ENCODE peak calls at places on chromosomes 12 and 14, in six cellular contexts. R is GM23338, F is WTC11, Y is K562, T is HepG2, E is H1. H is an unnamed sample.

GRCh38 chr12:19981944-19982343 is 386.4 kb upstream of the PDE3A start:
- DNase-seq in R (no peak), F (no peak), Y (no peak), T (no peak), E (no peak), H (no peak)

GRCh38 chr12:79522237-79522636 is 168.5 kb downstream of the PAWR start:
- DNase-seq in R (no peak), F (no peak), Y (no peak), T (no peak), E (no peak), H (no peak)

GRCh38 chr12:13128291-13129000 is 25.0 kb upstream of the GSG1 start:
- DNase-seq in R (no peak), F (no peak), Y (no peak), T (no peak), E (no peak), H (no peak)

GRCh38 chr14:95489163-95489887 is 27.1 kb downstream of the SYNE3 start:
- DNase-seq in R (no peak), F (no peak), Y (no peak), T (peak), E (no peak), H (no peak)

GRCh38 chr12:117284160-117284559 is 77.3 kb downstream of the NOS1 start:
- DNase-seq in R (no peak), F (no peak), Y (no peak), T (no peak), E (no peak), H (no peak)

GRCh38 chr12:133081408-133081806 is 684 bp downstream of the ZNF140 start:
- DNase-seq in R (peak), F (peak), Y (no peak), T (no peak), E (no peak), H (no peak)

GRCh38 chr14:99036594-99037293 is 235.3 kb downstream of the BCL11B start:
- DNase-seq in R (no peak), F (no peak), Y (no peak), T (no peak), E (no peak), H (no peak)

GRCh38 chr14:66530526-66530925 is 22.6 kb downstream of the GPHN start:
- DNase-seq in R (no peak), F (no peak), Y (no peak), T (no peak), E (no peak), H (no peak)

GRCh38 chr12:42483534-42483857 is 106.0 kb downstream of the PRICKLE1 start:
- DNase-seq in R (no peak), F (no peak), Y (peak), T (no peak), E (no peak), H (no peak)

GRCh38 chr12:93098077-93098476 is 169.0 kb upstream of the EEA1 start:
- DNase-seq in R (peak), F (peak), Y (peak), T (no peak), E (no peak), H (peak)

GRCh38 chr12:96352161-96352835 is 47.9 kb downstream of the CDK17 start:
- DNase-seq in R (no peak), F (no peak), Y (no peak), T (no peak), E (no peak), H (no peak)

GRCh38 chr14:33414041-33414440 is 475.4 kb downstream of the NPAS3 start:
- DNase-seq in R (no peak), F (no peak), Y (no peak), T (no peak), E (no peak), H (peak)

GRCh38 chr14:105859717-105860614 is 333.6 kb downstream of the TMEM121 start:
- DNase-seq in R (no peak), F (no peak), Y (no peak), T (no peak), E (no peak), H (no peak)

GRCh38 chr14:104991896-104992230 is 6.3 kb downstream of the CLBA1 start:
- DNase-seq in R (no peak), F (no peak), Y (no peak), T (no peak), E (no peak), H (no peak)

GRCh38 chr14:52095793-52096192 is 26.9 kb upstream of the NID2 start:
- DNase-seq in R (no peak), F (no peak), Y (no peak), T (no peak), E (no peak), H (no peak)

GRCh38 chr14:100297320-100298300 is 8.6 kb downstream of the SLC25A29 start:
- DNase-seq in R (no peak), F (no peak), Y (no peak), T (no peak), E (no peak), H (peak)

GRCh38 chr12:6470375-6471163 is at the start of gene VAMP1:
- DNase-seq in R (peak), F (peak), Y (peak), T (peak), E (peak), H (peak)

GRCh38 chr14:64644629-64645028 is 59.6 kb upstream of the PLEKHG3 start:
- DNase-seq in R (no peak), F (no peak), Y (no peak), T (no peak), E (no peak), H (no peak)

GRCh38 chr14:89000007-89000942 is 175.8 kb downstream of the TTC8 start:
- DNase-seq in R (peak), F (peak), Y (peak), T (peak), E (no peak), H (no peak)

GRCh38 chr14:64680013-64680674 is 24.1 kb upstream of the PLEKHG3 start:
- DNase-seq in R (no peak), F (no peak), Y (no peak), T (no peak), E (no peak), H (no peak)

GRCh38 chr12:58479403-58479802 is 440.9 kb downstream of the LRIG3 start:
- DNase-seq in R (no peak), F (no peak), Y (no peak), T (no peak), E (no peak), H (no peak)

GRCh38 chr14:58992935-58993334 is 195.5 kb upstream of the DAAM1 start:
- DNase-seq in R (no peak), F (no peak), Y (no peak), T (no peak), E (no peak), H (no peak)

GRCh38 chr12:1875608-1876007 is 42.8 kb downstream of the CACNA2D4 start:
- DNase-seq in R (no peak), F (no peak), Y (no peak), T (no peak), E (no peak), H (no peak)

GRCh38 chr14:38469156-38469555 is 213.3 kb upstream of the CLEC14A start:
- DNase-seq in R (no peak), F (no peak), Y (no peak), T (no peak), E (no peak), H (no peak)

GRCh38 chr14:55120466-55121144 is 8.4 kb upstream of the LGALS3 start:
- DNase-seq in R (no peak), F (no peak), Y (no peak), T (no peak), E (no peak), H (no peak)

GRCh38 chr14:32590157-32590556 is 261.1 kb downstream of the AKAP6 start:
- DNase-seq in R (no peak), F (no peak), Y (no peak), T (no peak), E (no peak), H (no peak)

GRCh38 chr14:61247935-61248334 is 33.2 kb downstream of the TMEM30B start:
- DNase-seq in R (no peak), F (no peak), Y (no peak), T (no peak), E (no peak), H (no peak)

GRCh38 chr14:93073833-93074769 is 41.6 kb downstream of the ITPK1 start:
- DNase-seq in R (no peak), F (no peak), Y (no peak), T (peak), E (no peak), H (no peak)

GRCh38 chr12:2489266-2489665 is 305.5 kb upstream of the FKBP4 start:
- DNase-seq in R (no peak), F (no peak), Y (no peak), T (no peak), E (no peak), H (no peak)

GRCh38 chr12:3431685-3432084 is 59.3 kb upstream of the PRMT8 start:
- DNase-seq in R (no peak), F (no peak), Y (no peak), T (no peak), E (no peak), H (no peak)

GRCh38 chr14:74048291-74048690 is 29.1 kb downstream of the BBOF1 start:
- DNase-seq in R (peak), F (peak), Y (peak), T (no peak), E (peak), H (no peak)

GRCh38 chr12:109111775-109112491 is 4.5 kb upstream of the ACACB start:
- DNase-seq in R (peak), F (peak), Y (peak), T (peak), E (no peak), H (no peak)

GRCh38 chr14:29548948-29549370 is 378.7 kb downstream of the PRKD1 start:
- DNase-seq in R (peak), F (no peak), Y (peak), T (peak), E (no peak), H (peak)
- TF ChIP-seq CREB1 in R (no peak), F (no peak), Y (no peak), T (no peak), E (no peak), H (no peak)

GRCh38 chr12:130557876-130558770 is 158.0 kb downstream of the RIMBP2 start:
- DNase-seq in R (no peak), F (no peak), Y (no peak), T (no peak), E (no peak), H (no peak)

GRCh38 chr12:130556486-130557055 is 159.5 kb downstream of the RIMBP2 start:
- DNase-seq in R (no peak), F (no peak), Y (no peak), T (no peak), E (no peak), H (no peak)

GRCh38 chr12:130557201-130557600 is 158.9 kb downstream of the RIMBP2 start:
- DNase-seq in R (no peak), F (no peak), Y (no peak), T (no peak), E (no peak), H (no peak)

GRCh38 chr12:130552483-130552996 is 163.6 kb downstream of the RIMBP2 start:
- DNase-seq in R (peak), F (no peak), Y (no peak), T (no peak), E (no peak), H (no peak)

DNA sequence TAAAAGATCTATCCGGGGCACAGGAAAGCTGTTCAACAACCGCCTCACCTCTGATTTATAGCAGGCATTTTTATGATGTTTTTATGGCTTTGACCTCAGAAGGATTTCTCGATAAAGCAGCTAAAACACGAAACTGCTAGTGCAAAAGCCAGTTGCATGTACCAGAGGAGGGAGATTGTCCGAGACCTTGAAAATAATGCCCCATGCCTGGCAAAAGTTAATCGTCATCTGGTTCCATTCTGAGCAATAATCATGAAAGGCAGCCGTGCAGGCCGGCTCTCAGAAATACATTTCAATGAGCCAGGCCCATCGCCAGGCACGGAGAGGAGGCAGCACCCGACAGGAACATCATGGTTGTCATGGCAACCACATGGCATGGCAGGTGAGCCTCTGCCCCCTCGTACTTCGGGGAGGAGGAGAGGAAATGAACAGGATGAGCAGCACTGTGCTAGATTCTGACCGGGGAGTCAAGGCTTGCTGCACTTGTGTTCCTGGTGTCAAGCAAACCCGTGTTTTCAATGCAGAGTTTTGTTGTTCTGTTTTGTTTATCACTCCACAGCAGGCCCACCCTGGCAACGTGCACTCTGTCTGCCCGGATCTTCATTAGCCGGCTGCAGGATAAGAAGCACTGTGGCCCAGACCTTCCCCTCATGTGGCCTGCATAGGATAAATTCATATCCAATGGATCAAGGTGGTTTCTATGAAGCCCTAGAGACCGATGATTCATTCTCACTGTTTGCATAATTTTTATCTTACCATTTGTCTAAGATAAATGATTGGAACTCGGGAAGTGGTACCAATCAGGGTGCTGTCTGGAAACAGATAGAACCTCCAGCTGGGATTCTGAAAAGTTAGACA is 160.2 kb downstream of the RIMBP2 start:
- DNase-seq in R (peak), F (no peak), Y (no peak), T (no peak), E (no peak), H (no peak)
- TF ChIP-seq CREB1 in R (no peak), F (no peak), Y (no peak), T (no peak), E (no peak), H (no peak)

GRCh38 chr14:72876021-72876709 is 17.7 kb downstream of the DPF3 start:
- DNase-seq in R (no peak), F (no peak), Y (no peak), T (no peak), E (no peak), H (no peak)
- TF ChIP-seq CREB1 in R (no peak), F (no peak), Y (no peak), T (no peak), E (no peak), H (no peak)

DNA sequence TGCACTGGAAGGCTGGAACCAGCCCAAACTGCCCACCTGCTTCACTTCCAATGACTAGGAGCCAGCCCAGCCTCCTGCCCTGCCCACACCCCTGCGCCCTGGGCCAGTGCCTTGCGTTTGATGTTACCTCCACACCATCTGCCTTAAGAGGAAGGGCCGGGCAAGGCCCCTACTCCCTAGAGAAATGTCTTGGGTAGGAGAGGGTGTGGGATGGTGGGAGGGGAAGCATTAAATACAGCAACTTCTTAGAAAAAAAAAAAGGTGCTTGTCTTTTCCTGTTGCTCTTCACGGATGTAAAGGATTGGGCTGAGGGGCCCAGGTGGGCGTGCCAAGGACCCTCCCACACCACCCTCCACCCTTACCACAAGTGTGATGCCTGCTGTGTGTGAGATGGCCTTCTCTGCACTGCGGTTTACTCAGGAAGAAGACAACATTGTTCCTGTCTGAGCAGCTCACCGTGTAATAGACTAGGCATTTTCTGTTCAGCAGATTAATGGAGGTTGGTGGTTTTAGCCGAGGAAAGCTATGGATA is 99.9 kb downstream of the NINJ2 start:
- DNase-seq in R (no peak), F (no peak), Y (no peak), T (no peak), E (no peak), H (no peak)
- TF ChIP-seq CREB1 in R (no peak), F (no peak), Y (no peak), T (no peak), E (no peak), H (no peak)

GRCh38 chr12:105289114-105289904 is 41.2 kb upstream of the C12orf75 start:
- DNase-seq in R (no peak), F (no peak), Y (no peak), T (peak), E (no peak), H (no peak)

GRCh38 chr12:105294886-105295479 is 35.5 kb upstream of the C12orf75 start:
- DNase-seq in R (no peak), F (no peak), Y (no peak), T (no peak), E (no peak), H (no peak)

GRCh38 chr12:105291531-105291930 is 39.0 kb upstream of the C12orf75 start:
- DNase-seq in R (no peak), F (no peak), Y (no peak), T (no peak), E (no peak), H (no peak)

GRCh38 chr12:105294164-105294563 is 36.3 kb upstream of the C12orf75 start:
- DNase-seq in R (no peak), F (no peak), Y (no peak), T (no peak), E (no peak), H (no peak)

GRCh38 chr12:105292705-105293104 is 37.8 kb upstream of the C12orf75 start:
- DNase-seq in R (no peak), F (no peak), Y (no peak), T (no peak), E (no peak), H (no peak)
- TF ChIP-seq CREB1 in R (no peak), F (no peak), Y (no peak), T (no peak), E (no peak), H (no peak)

GRCh38 chr12:69589082-69589481 is 3.8 kb downstream of the CCT2 start:
- DNase-seq in R (no peak), F (no peak), Y (no peak), T (no peak), E (no peak), H (no peak)
- TF ChIP-seq CREB1 in R (no peak), F (no peak), Y (no peak), T (no peak), E (no peak), H (no peak)

GRCh38 chr14:68661226-68662225 is 131.3 kb downstream of the ZFP36L1 start:
- DNase-seq in R (no peak), F (no peak), Y (no peak), T (no peak), E (no peak), H (no peak)

GRCh38 chr14:68665116-68665515 is 127.8 kb downstream of the ZFP36L1 start:
- DNase-seq in R (no peak), F (no peak), Y (no peak), T (no peak), E (no peak), H (no peak)

GRCh38 chr14:68662395-68662794 is 130.5 kb downstream of the ZFP36L1 start:
- DNase-seq in R (no peak), F (no peak), Y (no peak), T (no peak), E (no peak), H (no peak)

GRCh38 chr14:68664225-68664681 is 128.6 kb downstream of the ZFP36L1 start:
- DNase-seq in R (no peak), F (no peak), Y (no peak), T (no peak), E (no peak), H (peak)

DNA sequence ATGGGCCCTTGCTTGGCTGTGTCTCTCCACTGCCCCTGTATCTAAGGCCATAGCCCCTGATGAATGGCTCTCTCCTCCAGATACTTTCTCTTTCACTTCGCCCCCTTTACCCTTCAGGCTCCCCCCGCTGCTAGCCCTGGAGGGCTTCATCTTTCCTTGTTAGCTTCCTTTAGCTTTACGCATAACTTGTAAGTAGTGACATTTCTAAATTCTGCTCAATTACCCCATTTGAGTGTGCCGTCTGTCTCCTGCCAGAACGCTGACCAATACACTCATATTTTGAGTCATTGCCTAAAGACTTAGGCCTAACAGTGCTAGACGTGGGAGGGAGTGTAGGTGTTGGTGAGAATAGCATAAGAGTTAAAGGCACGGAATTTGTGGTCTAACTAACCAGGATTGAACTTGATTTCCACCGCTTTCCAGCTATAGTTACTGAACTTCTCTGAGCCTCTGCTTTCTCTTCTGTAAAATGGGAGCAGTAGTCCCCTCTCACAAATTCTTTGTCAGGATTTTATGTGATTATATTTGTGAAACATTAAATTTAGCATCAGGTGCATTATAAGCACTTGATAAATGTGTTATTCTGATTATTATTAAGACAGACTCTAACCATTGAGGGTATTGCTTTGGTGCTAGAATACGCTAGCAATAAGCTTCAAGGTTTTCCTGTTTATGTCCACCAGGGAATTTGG is 129.3 kb downstream of the ZFP36L1 start:
- DNase-seq in R (no peak), F (no peak), Y (no peak), T (no peak), E (no peak), H (peak)
- TF ChIP-seq CREB1 in R (no peak), F (no peak), Y (no peak), T (no peak), E (no peak), H (peak)

DNA sequence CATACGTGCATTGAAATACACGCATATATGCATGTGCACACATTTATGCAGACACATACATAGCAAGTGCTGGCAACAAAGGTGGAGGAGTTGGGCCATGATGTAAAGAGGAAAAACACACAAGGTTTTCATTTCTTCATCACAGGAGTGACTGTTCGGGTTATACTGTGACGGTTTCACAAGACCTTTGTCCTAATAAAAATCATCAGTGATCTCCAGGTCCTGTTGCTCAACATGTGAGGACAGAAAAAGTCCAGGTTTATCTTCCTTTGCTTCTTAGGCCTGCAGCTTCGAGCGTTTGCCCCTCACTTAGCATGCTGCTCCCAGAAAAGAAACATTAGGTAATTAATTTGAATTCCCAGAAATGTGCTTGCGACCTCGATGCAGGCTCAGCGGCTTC is 1260.0 kb upstream of the TMEM132C start:
- DNase-seq in R (no peak), F (no peak), Y (no peak), T (no peak), E (no peak), H (no peak)
- TF ChIP-seq CREB1 in R (no peak), F (no peak), Y (no peak), T (no peak), E (no peak), H (no peak)

GRCh38 chr12:92000587-92000986 is 145.1 kb downstream of the BTG1 start:
- DNase-seq in R (no peak), F (no peak), Y (no peak), T (no peak), E (no peak), H (no peak)

GRCh38 chr12:92003701-92004100 is 141.9 kb downstream of the BTG1 start:
- DNase-seq in R (no peak), F (no peak), Y (no peak), T (no peak), E (no peak), H (no peak)

GRCh38 chr12:92002195-92002649 is 143.4 kb downstream of the BTG1 start:
- DNase-seq in R (no peak), F (no peak), Y (peak), T (no peak), E (no peak), H (no peak)

GRCh38 chr12:91999823-92000222 is 145.8 kb downstream of the BTG1 start:
- DNase-seq in R (no peak), F (no peak), Y (no peak), T (no peak), E (no peak), H (no peak)

GRCh38 chr12:92002673-92003382 is 142.8 kb downstream of the BTG1 start:
- DNase-seq in R (no peak), F (no peak), Y (peak), T (peak), E (no peak), H (no peak)
- TF ChIP-seq CREB1 in R (no peak), F (no peak), Y (no peak), T (no peak), E (no peak), H (no peak)

H was measured in GM12878.